ENCODE peak calls at places on chromosomes 12 and 14, in eight cellular contexts. L is NCI-H1417; C is CD4-positive, alpha-beta T cell; V is A673; Z is fibroblast of pulmonary artery; W is HCT116; E is EH; U is NCI-H510A treated with DMSO at 0.1 percent for 48 hours. O is an unnamed sample.

GRCh38 chr12:6703631-6704030 is 3.0 kb upstream of the PIANP start:
- DNase-seq in L (peak), C (no peak), V (no peak), Z (no peak), W (no peak), E (peak), U (no peak), O (no peak)

GRCh38 chr14:90844321-90844720 is 28.1 kb upstream of the TTC7B start:
- DNase-seq in L (no peak), C (no peak), V (no peak), Z (no peak), W (no peak), E (no peak), U (no peak), O (no peak)

GRCh38 chr12:108289342-108290131 is 49.6 kb downstream of the CMKLR1 start:
- DNase-seq in L (no peak), C (no peak), V (no peak), Z (no peak), W (no peak), E (no peak), U (no peak), O (no peak)

GRCh38 chr12:31525496-31526157 is 65.3 kb downstream of the DENND5B start:
- DNase-seq in L (no peak), C (no peak), V (no peak), Z (no peak), W (no peak), E (no peak), U (no peak), O (no peak)

GRCh38 chr14:21455592-21455911 is 371 bp downstream of the CHD8 start:
- DNase-seq in L (no peak), C (no peak), V (no peak), Z (peak), W (no peak), E (no peak), U (no peak), O (peak)

GRCh38 chr12:71840226-71840847 is 778 bp downstream of the TBC1D15 start:
- DNase-seq in L (peak), C (peak), V (peak), Z (peak), W (peak), E (peak), U (no peak), O (no peak)

GRCh38 chr12:49652921-49653520 is 29.7 kb downstream of the PRPF40B start:
- DNase-seq in L (no peak), C (no peak), V (no peak), Z (no peak), W (no peak), E (no peak), U (no peak), O (no peak)

GRCh38 chr12:118136559-118137003 is 657 bp downstream of the PEBP1 start:
- DNase-seq in L (peak), C (peak), V (peak), Z (peak), W (no peak), E (peak), U (peak), O (no peak)

GRCh38 chr12:27000962-27001361 is 13.2 kb downstream of the TM7SF3 start:
- DNase-seq in L (no peak), C (no peak), V (no peak), Z (no peak), W (no peak), E (no peak), U (no peak), O (no peak)

GRCh38 chr12:43797561-43798217 is 8.4 kb downstream of the TWF1 start:
- DNase-seq in L (peak), C (no peak), V (no peak), Z (no peak), W (no peak), E (no peak), U (no peak), O (no peak)

GRCh38 chr12:31843399-31844095 is 114.7 kb upstream of the AMN1 start:
- DNase-seq in L (no peak), C (no peak), V (no peak), Z (no peak), W (no peak), E (no peak), U (no peak), O (no peak)

GRCh38 chr12:113242018-113242418 is 20.8 kb downstream of the TPCN1 start:
- DNase-seq in L (no peak), C (no peak), V (no peak), Z (no peak), W (no peak), E (no peak), U (peak), O (no peak)

GRCh38 chr12:6278439-6279255 is 31.8 kb upstream of the PLEKHG6 start:
- DNase-seq in L (peak), C (peak), V (peak), Z (peak), W (no peak), E (peak), U (no peak), O (peak)

GRCh38 chr12:4526923-4527546 is 11.7 kb upstream of the RAD51AP1 start:
- DNase-seq in L (peak), C (no peak), V (peak), Z (peak), W (no peak), E (peak), U (peak), O (no peak)

GRCh38 chr14:76464856-76465255 is 88.9 kb downstream of the ESRRB start:
- DNase-seq in L (no peak), C (no peak), V (no peak), Z (no peak), W (no peak), E (no peak), U (peak), O (no peak)

GRCh38 chr12:7079826-7080125 is 12.5 kb downstream of the C1R start:
- DNase-seq in L (no peak), C (no peak), V (no peak), Z (peak), W (no peak), E (peak), U (no peak), O (no peak)

GRCh38 chr14:103260629-103261124 is 73.4 kb upstream of the EIF5 start:
- DNase-seq in L (peak), C (no peak), V (peak), Z (peak), W (no peak), E (peak), U (peak), O (no peak)

GRCh38 chr14:68977741-68978549 is 1.2 kb downstream of the ACTN1 start:
- DNase-seq in L (peak), C (peak), V (peak), Z (peak), W (no peak), E (peak), U (peak), O (peak)

O was measured in ascending aorta.